ENCODE peak calls at places on chromosome 2, in ten cellular contexts. One of them, this sample, is unnamed.

GRCh38 chr2:105544591-105545377 is 145.9 kb upstream of the FHL2 start:
- DNase-seq in mammary epithelial cell: no peak
- DNase-seq in uterus: no peak
- DNase-seq in body of pancreas: no peak
- DNase-seq in neural progenitor cell: no peak
- DNase-seq in IMR-90: no peak
- DNase-seq in right lobe of liver: no peak
- DNase-seq in GM12878: no peak
- DNase-seq in heart left ventricle: no peak
- DNase-seq in spleen: no peak
- DNase-seq in this sample: peak; percentile 18

GRCh38 chr2:21118302-21118920 is 5.4 kb upstream of the TDRD15 start:
- DNase-seq in mammary epithelial cell: peak; percentile 11
- DNase-seq in uterus: no peak
- DNase-seq in body of pancreas: peak; percentile 26
- DNase-seq in neural progenitor cell: peak; percentile 56
- DNase-seq in IMR-90: peak; percentile 14
- DNase-seq in right lobe of liver: no peak
- DNase-seq in GM12878: no peak
- DNase-seq in heart left ventricle: no peak
- DNase-seq in spleen: no peak
- DNase-seq in this sample: no peak

GRCh38 chr2:161995553-161996016 is 78.4 kb downstream of the DPP4 start:
- DNase-seq in mammary epithelial cell: no peak
- DNase-seq in uterus: no peak
- DNase-seq in body of pancreas: no peak
- DNase-seq in neural progenitor cell: no peak
- DNase-seq in IMR-90: no peak
- DNase-seq in right lobe of liver: no peak
- DNase-seq in GM12878: no peak
- DNase-seq in heart left ventricle: no peak
- DNase-seq in spleen: no peak
- DNase-seq in this sample: no peak

GRCh38 chr2:17646096-17646554 is 105.6 kb downstream of the VSNL1 start:
- DNase-seq in mammary epithelial cell: peak; percentile 84
- DNase-seq in uterus: peak; percentile 47
- DNase-seq in body of pancreas: peak; percentile 64
- DNase-seq in neural progenitor cell: peak; percentile 58
- DNase-seq in IMR-90: peak; percentile 88
- DNase-seq in right lobe of liver: no peak
- DNase-seq in GM12878: peak; percentile 45
- DNase-seq in heart left ventricle: no peak
- DNase-seq in spleen: no peak
- DNase-seq in this sample: peak; percentile 66

GRCh38 chr2:223991611-223992010 is 34.3 kb downstream of the MRPL44 start:
- DNase-seq in mammary epithelial cell: no peak
- DNase-seq in uterus: no peak
- DNase-seq in body of pancreas: no peak
- DNase-seq in neural progenitor cell: no peak
- DNase-seq in IMR-90: no peak
- DNase-seq in right lobe of liver: no peak
- DNase-seq in GM12878: no peak
- DNase-seq in heart left ventricle: no peak
- DNase-seq in spleen: no peak
- DNase-seq in this sample: no peak

GRCh38 chr2:51224790-51225189 is 192.9 kb upstream of the NRXN1 start:
- DNase-seq in mammary epithelial cell: no peak
- DNase-seq in uterus: no peak
- DNase-seq in body of pancreas: no peak
- DNase-seq in neural progenitor cell: no peak
- DNase-seq in IMR-90: no peak
- DNase-seq in right lobe of liver: no peak
- DNase-seq in GM12878: no peak
- DNase-seq in heart left ventricle: no peak
- DNase-seq in spleen: no peak
- DNase-seq in this sample: no peak

GRCh38 chr2:33136056-33136455 is 189.3 kb downstream of the LTBP1 start:
- DNase-seq in mammary epithelial cell: no peak
- DNase-seq in uterus: no peak
- DNase-seq in body of pancreas: no peak
- DNase-seq in neural progenitor cell: no peak
- DNase-seq in IMR-90: peak; percentile 35
- DNase-seq in right lobe of liver: no peak
- DNase-seq in GM12878: no peak
- DNase-seq in heart left ventricle: no peak
- DNase-seq in spleen: no peak
- DNase-seq in this sample: no peak

GRCh38 chr2:149038442-149039212 is at the start of gene LYPD6B:
- DNase-seq in mammary epithelial cell: peak; percentile 16
- DNase-seq in uterus: no peak
- DNase-seq in body of pancreas: peak; percentile 86
- DNase-seq in neural progenitor cell: peak; percentile 70
- DNase-seq in IMR-90: no peak
- DNase-seq in right lobe of liver: no peak
- DNase-seq in GM12878: no peak
- DNase-seq in heart left ventricle: no peak
- DNase-seq in spleen: peak; percentile 80
- DNase-seq in this sample: no peak

GRCh38 chr2:43024515-43024962 is 201.9 kb downstream of the ZFP36L2 start:
- DNase-seq in mammary epithelial cell: no peak
- DNase-seq in uterus: peak; percentile 75
- DNase-seq in body of pancreas: peak; percentile 76
- DNase-seq in neural progenitor cell: peak; percentile 81
- DNase-seq in IMR-90: peak; percentile 55
- DNase-seq in right lobe of liver: peak; percentile 70
- DNase-seq in GM12878: no peak
- DNase-seq in heart left ventricle: peak; percentile 81
- DNase-seq in spleen: peak; percentile 83
- DNase-seq in this sample: no peak

GRCh38 chr2:225598426-225598825 is 198.9 kb downstream of the NYAP2 start:
- DNase-seq in mammary epithelial cell: no peak
- DNase-seq in uterus: no peak
- DNase-seq in body of pancreas: no peak
- DNase-seq in neural progenitor cell: no peak
- DNase-seq in IMR-90: no peak
- DNase-seq in right lobe of liver: no peak
- DNase-seq in GM12878: no peak
- DNase-seq in heart left ventricle: no peak
- DNase-seq in spleen: no peak
- DNase-seq in this sample: no peak

GRCh38 chr2:226118471-226119429 is 680.9 kb downstream of the IRS1 start:
- DNase-seq in mammary epithelial cell: peak; percentile 94
- DNase-seq in uterus: peak; percentile 32
- DNase-seq in body of pancreas: no peak
- DNase-seq in neural progenitor cell: no peak
- DNase-seq in IMR-90: peak; percentile 91
- DNase-seq in right lobe of liver: no peak
- DNase-seq in GM12878: no peak
- DNase-seq in heart left ventricle: no peak
- DNase-seq in spleen: no peak
- DNase-seq in this sample: no peak

GRCh38 chr2:143513081-143513480 is 383.9 kb downstream of the ARHGAP15 start:
- DNase-seq in mammary epithelial cell: peak; percentile 25
- DNase-seq in uterus: peak; percentile 46
- DNase-seq in body of pancreas: peak; percentile 26
- DNase-seq in neural progenitor cell: peak; percentile 67
- DNase-seq in IMR-90: peak; percentile 75
- DNase-seq in right lobe of liver: no peak
- DNase-seq in GM12878: peak; percentile 5
- DNase-seq in heart left ventricle: no peak
- DNase-seq in spleen: no peak
- DNase-seq in this sample: no peak

GRCh38 chr2:120204945-120205670 is 18.1 kb downstream of the TMEM185B start:
- DNase-seq in mammary epithelial cell: no peak
- DNase-seq in uterus: no peak
- DNase-seq in body of pancreas: no peak
- DNase-seq in neural progenitor cell: no peak
- DNase-seq in IMR-90: no peak
- DNase-seq in right lobe of liver: no peak
- DNase-seq in GM12878: no peak
- DNase-seq in heart left ventricle: no peak
- DNase-seq in spleen: no peak
- DNase-seq in this sample: no peak

GRCh38 chr2:111662039-111662740 is 221.8 kb downstream of the ANAPC1 start:
- DNase-seq in mammary epithelial cell: peak; percentile 65
- DNase-seq in uterus: no peak
- DNase-seq in body of pancreas: no peak
- DNase-seq in neural progenitor cell: no peak
- DNase-seq in IMR-90: peak; percentile 68
- DNase-seq in right lobe of liver: no peak
- DNase-seq in GM12878: no peak
- DNase-seq in heart left ventricle: no peak
- DNase-seq in spleen: no peak
- DNase-seq in this sample: no peak

GRCh38 chr2:38602136-38602731 is 494 bp downstream of the HNRNPLL start:
- DNase-seq in mammary epithelial cell: peak; percentile 48
- DNase-seq in uterus: no peak
- DNase-seq in body of pancreas: peak; percentile 50
- DNase-seq in neural progenitor cell: peak; percentile 69
- DNase-seq in IMR-90: no peak
- DNase-seq in right lobe of liver: peak; percentile 45
- DNase-seq in GM12878: no peak
- DNase-seq in heart left ventricle: peak; percentile 73
- DNase-seq in spleen: peak; percentile 91
- DNase-seq in this sample: peak; percentile 64

GRCh38 chr2:1143129-1143528 is 192.5 kb downstream of the SNTG2 start:
- DNase-seq in mammary epithelial cell: no peak
- DNase-seq in uterus: no peak
- DNase-seq in body of pancreas: no peak
- DNase-seq in neural progenitor cell: no peak
- DNase-seq in IMR-90: no peak
- DNase-seq in right lobe of liver: no peak
- DNase-seq in GM12878: no peak
- DNase-seq in heart left ventricle: no peak
- DNase-seq in spleen: no peak
- DNase-seq in this sample: no peak

GRCh38 chr2:219003267-219003634 is 10.0 kb upstream of the CRYBA2 start:
- DNase-seq in mammary epithelial cell: no peak
- DNase-seq in uterus: no peak
- DNase-seq in body of pancreas: no peak
- DNase-seq in neural progenitor cell: no peak
- DNase-seq in IMR-90: no peak
- DNase-seq in right lobe of liver: no peak
- DNase-seq in GM12878: no peak
- DNase-seq in heart left ventricle: no peak
- DNase-seq in spleen: no peak
- DNase-seq in this sample: no peak

GRCh38 chr2:1366546-1367134 is 46.6 kb upstream of the TPO start:
- DNase-seq in mammary epithelial cell: no peak
- DNase-seq in uterus: no peak
- DNase-seq in body of pancreas: peak; percentile 98
- DNase-seq in neural progenitor cell: no peak
- DNase-seq in IMR-90: no peak
- DNase-seq in right lobe of liver: peak; percentile 40
- DNase-seq in GM12878: no peak
- DNase-seq in heart left ventricle: no peak
- DNase-seq in spleen: peak; percentile 84
- DNase-seq in this sample: no peak

GRCh38 chr2:98463551-98463971 is 18.9 kb downstream of the INPP4A start:
- DNase-seq in mammary epithelial cell: no peak
- DNase-seq in uterus: no peak
- DNase-seq in body of pancreas: no peak
- DNase-seq in neural progenitor cell: no peak
- DNase-seq in IMR-90: no peak
- DNase-seq in right lobe of liver: no peak
- DNase-seq in GM12878: no peak
- DNase-seq in heart left ventricle: no peak
- DNase-seq in spleen: no peak
- DNase-seq in this sample: no peak
- H3K27ac ChIP-seq in mammary epithelial cell: no peak overlapping the region
- H3K27ac ChIP-seq in uterus: no peak overlapping the region
- H3K27ac ChIP-seq in body of pancreas: no peak overlapping the region
- H3K27ac ChIP-seq in neural progenitor cell: no peak overlapping the region
- H3K27ac ChIP-seq in IMR-90: no peak overlapping the region
- H3K27ac ChIP-seq in right lobe of liver: no peak overlapping the region
- H3K27ac ChIP-seq in GM12878: peak overlapping the region; percentile 99
- H3K27ac ChIP-seq in heart left ventricle: peak overlapping the region; percentile 96
- H3K27ac ChIP-seq in spleen: peak overlapping the region; percentile 91
- H3K27ac ChIP-seq in this sample: no peak overlapping the region

GRCh38 chr2:118090387-118091139 is 2.3 kb downstream of the INSIG2 start:
- DNase-seq in mammary epithelial cell: no peak
- DNase-seq in uterus: no peak
- DNase-seq in body of pancreas: no peak
- DNase-seq in neural progenitor cell: no peak
- DNase-seq in IMR-90: no peak
- DNase-seq in right lobe of liver: no peak
- DNase-seq in GM12878: no peak
- DNase-seq in heart left ventricle: no peak
- DNase-seq in spleen: no peak
- DNase-seq in this sample: no peak
- H3K4me1 ChIP-seq in mammary epithelial cell: peaks cover 22% of the 10 kb centered on the region
- H3K4me1 ChIP-seq in uterus: peaks cover 8% of the 10 kb centered on the region
- H3K4me1 ChIP-seq in body of pancreas: peaks cover 55% of the 10 kb centered on the region
- H3K4me1 ChIP-seq in neural progenitor cell: peaks cover 22% of the 10 kb centered on the region
- H3K4me1 ChIP-seq in IMR-90: peaks cover 1% of the 10 kb centered on the region
- H3K4me1 ChIP-seq in right lobe of liver: peaks cover 23% of the 10 kb centered on the region
- H3K4me1 ChIP-seq in GM12878: no peaks in the 10 kb centered on the region
- H3K4me1 ChIP-seq in heart left ventricle: peaks cover 5% of the 10 kb centered on the region
- H3K4me1 ChIP-seq in spleen: peaks cover 3% of the 10 kb centered on the region
- H3K4me1 ChIP-seq in this sample: peaks cover 25% of the 10 kb centered on the region

DNA sequence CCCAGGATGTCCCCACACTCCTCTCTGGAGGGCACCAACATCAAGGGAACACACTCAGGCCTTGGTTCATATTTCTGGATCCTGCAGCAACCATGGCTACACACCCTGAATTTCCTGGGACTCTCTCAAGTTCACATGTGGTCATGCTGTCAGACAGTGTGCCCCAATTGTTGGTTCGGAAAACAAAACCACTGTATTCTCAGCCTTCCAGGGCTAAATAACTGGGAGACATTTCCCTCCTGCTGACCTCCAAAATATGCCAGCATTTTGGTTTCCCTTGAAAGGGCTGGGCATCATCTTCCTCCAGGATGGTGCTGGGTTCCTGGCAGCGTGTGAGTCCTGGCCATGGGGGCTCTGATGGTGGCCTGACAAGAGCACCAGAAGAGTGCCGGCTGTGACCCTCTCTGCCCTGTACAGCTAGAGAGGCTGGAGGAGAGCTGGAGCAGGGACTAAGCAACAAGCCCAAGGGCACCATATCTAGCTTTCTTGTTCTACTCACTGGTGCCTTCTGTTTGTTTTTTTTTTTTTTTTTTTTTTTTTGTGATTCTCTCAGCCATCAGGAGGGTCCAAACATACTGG is 37.5 kb upstream of the WIPF1 start:
- DNase-seq in mammary epithelial cell: no peak
- DNase-seq in uterus: no peak
- DNase-seq in body of pancreas: no peak
- DNase-seq in neural progenitor cell: no peak
- DNase-seq in IMR-90: no peak
- DNase-seq in right lobe of liver: no peak
- DNase-seq in GM12878: no peak
- DNase-seq in heart left ventricle: no peak
- DNase-seq in spleen: peak; percentile 76
- DNase-seq in this sample: no peak
- H3K4me3 ChIP-seq in mammary epithelial cell: no peak overlapping the region
- H3K4me3 ChIP-seq in uterus: no peak overlapping the region
- H3K4me3 ChIP-seq in body of pancreas: no peak overlapping the region
- H3K4me3 ChIP-seq in neural progenitor cell: no peak overlapping the region
- H3K4me3 ChIP-seq in IMR-90: no peak overlapping the region
- H3K4me3 ChIP-seq in right lobe of liver: no peak overlapping the region
- H3K4me3 ChIP-seq in GM12878: peak overlapping the region; percentile 84
- H3K4me3 ChIP-seq in heart left ventricle: no peak overlapping the region
- H3K4me3 ChIP-seq in spleen: peak overlapping the region; percentile 55
- H3K4me3 ChIP-seq in this sample: no peak overlapping the region

GRCh38 chr2:109285244-109285651 is 156.2 kb downstream of the SH3RF3 start:
- DNase-seq in mammary epithelial cell: no peak
- DNase-seq in uterus: no peak
- DNase-seq in body of pancreas: no peak
- DNase-seq in neural progenitor cell: no peak
- DNase-seq in IMR-90: peak; percentile 41
- DNase-seq in right lobe of liver: no peak
- DNase-seq in GM12878: no peak
- DNase-seq in heart left ventricle: peak; percentile 40
- DNase-seq in spleen: peak; percentile 49
- DNase-seq in this sample: no peak
- H3K27ac ChIP-seq in mammary epithelial cell: no peak overlapping the region
- H3K27ac ChIP-seq in uterus: no peak overlapping the region
- H3K27ac ChIP-seq in body of pancreas: no peak overlapping the region
- H3K27ac ChIP-seq in neural progenitor cell: no peak overlapping the region
- H3K27ac ChIP-seq in IMR-90: no peak overlapping the region
- H3K27ac ChIP-seq in right lobe of liver: no peak overlapping the region
- H3K27ac ChIP-seq in GM12878: no peak overlapping the region
- H3K27ac ChIP-seq in heart left ventricle: no peak overlapping the region
- H3K27ac ChIP-seq in spleen: no peak overlapping the region
- H3K27ac ChIP-seq in this sample: no peak overlapping the region

This sample was measured in right atrium auricular region.